ENCODE peak calls at places on chromosomes 2 and 18, in five cellular contexts. One of them, this sample, is unnamed. For H3K4me1, the result is how much of the 10 kb centered on the place peaks cover.

GRCh38 chr2:209094221-209094620 is 329.6 kb upstream of the MAP2 start:
- DNase-seq in IMR-90: no peak
- DNase-seq in fibroblast of lung: no peak
- DNase-seq in heart left ventricle: no peak
- DNase-seq in naive thymus-derived CD4-positive, alpha-beta T cell: no peak
- DNase-seq in this sample: no peak

GRCh38 chr2:180753809-180754761 is 226.3 kb upstream of the UBE2E3 start:
- DNase-seq in IMR-90: peak
- DNase-seq in fibroblast of lung: peak
- DNase-seq in heart left ventricle: no peak
- DNase-seq in naive thymus-derived CD4-positive, alpha-beta T cell: no peak
- DNase-seq in this sample: no peak

GRCh38 chr2:152176113-152176714 is 651 bp upstream of the STAM2 start:
- DNase-seq in IMR-90: peak
- DNase-seq in fibroblast of lung: no peak
- DNase-seq in heart left ventricle: no peak
- DNase-seq in naive thymus-derived CD4-positive, alpha-beta T cell: no peak
- DNase-seq in this sample: no peak

GRCh38 chr18:54147439-54147838 is 77.0 kb downstream of the MBD2 start:
- DNase-seq in IMR-90: no peak
- DNase-seq in fibroblast of lung: no peak
- DNase-seq in heart left ventricle: no peak
- DNase-seq in naive thymus-derived CD4-positive, alpha-beta T cell: no peak
- DNase-seq in this sample: no peak

GRCh38 chr2:20398956-20399567 is 47.8 kb upstream of the RHOB start:
- DNase-seq in IMR-90: peak
- DNase-seq in fibroblast of lung: peak
- DNase-seq in heart left ventricle: no peak
- DNase-seq in naive thymus-derived CD4-positive, alpha-beta T cell: no peak
- DNase-seq in this sample: no peak

GRCh38 chr2:159053186-159054031 is 85.0 kb downstream of the TANC1 start:
- DNase-seq in IMR-90: peak
- DNase-seq in fibroblast of lung: peak
- DNase-seq in heart left ventricle: no peak
- DNase-seq in naive thymus-derived CD4-positive, alpha-beta T cell: no peak
- DNase-seq in this sample: peak

GRCh38 chr2:9655441-9656269 is 24.9 kb upstream of the YWHAQ start:
- DNase-seq in IMR-90: peak
- DNase-seq in fibroblast of lung: peak
- DNase-seq in heart left ventricle: no peak
- DNase-seq in naive thymus-derived CD4-positive, alpha-beta T cell: no peak
- DNase-seq in this sample: peak

GRCh38 chr2:129253461-129253812 is 726.0 kb upstream of the RAB6C start:
- DNase-seq in IMR-90: no peak
- DNase-seq in fibroblast of lung: no peak
- DNase-seq in heart left ventricle: no peak
- DNase-seq in naive thymus-derived CD4-positive, alpha-beta T cell: no peak
- DNase-seq in this sample: no peak

GRCh38 chr2:26581991-26582842 is 58.9 kb downstream of the CIB4 start:
- DNase-seq in IMR-90: no peak
- DNase-seq in fibroblast of lung: no peak
- DNase-seq in heart left ventricle: no peak
- DNase-seq in naive thymus-derived CD4-positive, alpha-beta T cell: no peak
- DNase-seq in this sample: no peak

GRCh38 chr2:200306969-200307811 is 697 bp downstream of the SPATS2L start:
- DNase-seq in IMR-90: no peak
- DNase-seq in fibroblast of lung: peak
- DNase-seq in heart left ventricle: peak
- DNase-seq in naive thymus-derived CD4-positive, alpha-beta T cell: peak
- DNase-seq in this sample: peak

GRCh38 chr2:120844098-120844738 is 108.5 kb downstream of the GLI2 start:
- DNase-seq in IMR-90: no peak
- DNase-seq in fibroblast of lung: peak
- DNase-seq in heart left ventricle: no peak
- DNase-seq in naive thymus-derived CD4-positive, alpha-beta T cell: no peak
- DNase-seq in this sample: no peak

GRCh38 chr2:181937473-181937872 is 45.9 kb downstream of the ITPRID2 start:
- DNase-seq in IMR-90: peak
- DNase-seq in fibroblast of lung: peak
- DNase-seq in heart left ventricle: no peak
- DNase-seq in naive thymus-derived CD4-positive, alpha-beta T cell: no peak
- DNase-seq in this sample: no peak

GRCh38 chr18:22169889-22170420 is 566 bp downstream of the GATA6 start:
- DNase-seq in IMR-90: peak
- DNase-seq in fibroblast of lung: peak
- DNase-seq in heart left ventricle: peak
- DNase-seq in naive thymus-derived CD4-positive, alpha-beta T cell: no peak
- DNase-seq in this sample: no peak

GRCh38 chr2:218069606-218070300 is 700 bp downstream of the RUFY4 start:
- DNase-seq in IMR-90: no peak
- DNase-seq in fibroblast of lung: no peak
- DNase-seq in heart left ventricle: no peak
- DNase-seq in naive thymus-derived CD4-positive, alpha-beta T cell: no peak
- DNase-seq in this sample: no peak

GRCh38 chr2:181891258-181891965 is at the start of gene ITPRID2:
- DNase-seq in IMR-90: peak
- DNase-seq in fibroblast of lung: peak
- DNase-seq in heart left ventricle: peak
- DNase-seq in naive thymus-derived CD4-positive, alpha-beta T cell: peak
- DNase-seq in this sample: peak

GRCh38 chr18:10094608-10095137 is 180.9 kb downstream of the VAPA start:
- DNase-seq in IMR-90: no peak
- DNase-seq in fibroblast of lung: no peak
- DNase-seq in heart left ventricle: no peak
- DNase-seq in naive thymus-derived CD4-positive, alpha-beta T cell: no peak
- DNase-seq in this sample: no peak

GRCh38 chr2:60794271-60794863 is 38.3 kb downstream of the PAPOLG start:
- DNase-seq in IMR-90: peak
- DNase-seq in fibroblast of lung: peak
- DNase-seq in heart left ventricle: no peak
- DNase-seq in naive thymus-derived CD4-positive, alpha-beta T cell: peak
- DNase-seq in this sample: no peak

GRCh38 chr18:50072146-50072545 is 122.8 kb downstream of the MYO5B start:
- DNase-seq in IMR-90: no peak
- DNase-seq in fibroblast of lung: no peak
- DNase-seq in heart left ventricle: no peak
- DNase-seq in naive thymus-derived CD4-positive, alpha-beta T cell: no peak
- DNase-seq in this sample: no peak

GRCh38 chr18:8730080-8730827 is 24.9 kb downstream of the MTCL1 start:
- DNase-seq in IMR-90: peak
- DNase-seq in fibroblast of lung: peak
- DNase-seq in heart left ventricle: peak
- DNase-seq in naive thymus-derived CD4-positive, alpha-beta T cell: no peak
- DNase-seq in this sample: peak

GRCh38 chr18:6056171-6056932 is 161.0 kb upstream of the TMEM200C start:
- DNase-seq in IMR-90: peak
- DNase-seq in fibroblast of lung: peak
- DNase-seq in heart left ventricle: no peak
- DNase-seq in naive thymus-derived CD4-positive, alpha-beta T cell: no peak
- DNase-seq in this sample: peak

DNA sequence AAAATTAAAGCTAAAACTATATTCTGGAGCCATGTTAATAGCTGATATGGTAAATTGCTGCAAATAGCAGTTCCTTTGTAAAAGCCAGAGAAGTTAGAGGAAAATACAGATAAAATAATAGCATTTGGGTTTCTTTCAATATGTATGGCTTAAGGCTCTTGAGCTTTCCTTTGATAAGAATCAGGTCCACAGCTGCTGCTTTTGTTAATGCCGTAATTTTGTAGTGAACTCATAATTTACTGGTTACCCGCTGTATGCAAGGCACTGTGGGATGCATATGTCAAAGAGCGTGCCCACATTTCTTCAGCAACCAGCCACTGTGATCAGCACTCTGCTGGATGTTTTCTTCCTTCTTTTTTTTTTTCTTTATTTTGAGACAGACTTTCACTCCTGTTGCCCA is 79.1 kb downstream of the MOGAT1 start:
- DNase-seq in IMR-90: no peak
- DNase-seq in fibroblast of lung: no peak
- DNase-seq in heart left ventricle: no peak
- DNase-seq in naive thymus-derived CD4-positive, alpha-beta T cell: no peak
- DNase-seq in this sample: no peak
- H3K27ac ChIP-seq in IMR-90: no peak
- H3K27ac ChIP-seq in fibroblast of lung: no peak
- H3K27ac ChIP-seq in heart left ventricle: no peak
- H3K27ac ChIP-seq in naive thymus-derived CD4-positive, alpha-beta T cell: no peak
- H3K27ac ChIP-seq in this sample: no peak

GRCh38 chr2:216688731-216689360 is 6.5 kb downstream of the IGFBP5 start:
- DNase-seq in IMR-90: no peak
- DNase-seq in fibroblast of lung: no peak
- DNase-seq in heart left ventricle: no peak
- DNase-seq in naive thymus-derived CD4-positive, alpha-beta T cell: no peak
- DNase-seq in this sample: no peak
- H3K4me1 ChIP-seq in IMR-90: under half
- H3K4me1 ChIP-seq in fibroblast of lung: under half
- H3K4me1 ChIP-seq in heart left ventricle: half or more
- H3K4me1 ChIP-seq in naive thymus-derived CD4-positive, alpha-beta T cell: under half
- H3K4me1 ChIP-seq in this sample: under half

DNA sequence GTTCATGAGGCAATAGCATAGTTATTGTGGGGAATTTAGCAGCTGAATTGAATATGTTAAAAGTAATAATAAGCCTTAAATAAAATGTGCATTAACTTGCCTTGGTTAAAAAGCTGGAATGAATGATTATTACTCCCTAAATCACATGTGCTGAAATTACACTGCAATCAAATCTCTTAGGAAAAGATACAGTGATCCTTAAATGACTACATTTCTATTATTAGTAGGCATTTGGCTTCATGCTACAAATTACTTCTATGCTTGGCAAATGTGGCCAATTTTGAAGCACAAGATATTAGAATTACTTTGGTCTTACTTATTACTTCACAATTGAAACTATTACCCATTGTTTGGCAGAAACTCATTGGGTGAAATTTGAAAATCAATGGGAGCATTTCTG is 5.4 kb downstream of the RND3 start:
- DNase-seq in IMR-90: no peak
- DNase-seq in fibroblast of lung: peak
- DNase-seq in heart left ventricle: no peak
- DNase-seq in naive thymus-derived CD4-positive, alpha-beta T cell: no peak
- DNase-seq in this sample: no peak
- H3K4me3 ChIP-seq in IMR-90: peak
- H3K4me3 ChIP-seq in fibroblast of lung: peak
- H3K4me3 ChIP-seq in heart left ventricle: no peak
- H3K4me3 ChIP-seq in naive thymus-derived CD4-positive, alpha-beta T cell: no peak
- H3K4me3 ChIP-seq in this sample: no peak

DNA sequence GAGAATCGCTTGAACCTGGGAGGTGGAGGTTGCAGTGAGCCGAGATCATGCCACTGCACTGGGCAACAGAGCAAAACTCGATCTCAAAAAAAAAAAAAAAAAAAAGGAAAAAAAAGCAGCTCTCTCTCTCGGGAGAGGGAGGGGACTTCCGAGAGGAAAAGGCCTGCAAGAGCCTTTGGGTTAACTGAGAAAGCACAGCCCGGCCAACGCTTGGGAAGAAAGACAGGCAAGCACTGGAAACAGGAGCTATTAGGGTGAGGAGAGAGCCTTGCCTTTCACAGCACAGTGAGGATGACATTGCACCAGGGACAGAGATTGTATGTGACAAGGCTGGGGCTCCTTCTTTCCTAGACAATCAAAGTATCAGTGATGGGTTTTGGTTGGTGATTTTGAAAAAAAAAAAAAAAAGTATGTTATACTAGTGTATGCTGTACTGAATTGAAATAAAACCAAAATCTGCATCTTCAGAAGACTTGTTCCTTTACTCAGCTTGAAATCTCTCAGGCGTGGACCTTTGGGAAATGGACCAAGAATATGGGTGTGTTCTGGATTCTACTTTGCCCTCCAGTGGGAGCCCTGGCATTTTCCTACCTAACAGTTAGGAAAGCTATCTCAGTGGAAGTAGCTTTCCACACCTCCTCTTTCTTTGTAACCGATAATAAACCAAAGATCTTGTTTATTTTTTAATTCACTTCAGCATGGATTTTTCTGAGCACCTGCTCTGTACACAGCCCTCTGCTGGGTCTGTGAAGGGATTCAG is 16.7 kb downstream of the SRSF7 start:
- DNase-seq in IMR-90: no peak
- DNase-seq in fibroblast of lung: no peak
- DNase-seq in heart left ventricle: no peak
- DNase-seq in naive thymus-derived CD4-positive, alpha-beta T cell: no peak
- DNase-seq in this sample: no peak
- H3K27ac ChIP-seq in IMR-90: no peak
- H3K27ac ChIP-seq in fibroblast of lung: no peak
- H3K27ac ChIP-seq in heart left ventricle: no peak
- H3K27ac ChIP-seq in naive thymus-derived CD4-positive, alpha-beta T cell: no peak
- H3K27ac ChIP-seq in this sample: no peak

DNA sequence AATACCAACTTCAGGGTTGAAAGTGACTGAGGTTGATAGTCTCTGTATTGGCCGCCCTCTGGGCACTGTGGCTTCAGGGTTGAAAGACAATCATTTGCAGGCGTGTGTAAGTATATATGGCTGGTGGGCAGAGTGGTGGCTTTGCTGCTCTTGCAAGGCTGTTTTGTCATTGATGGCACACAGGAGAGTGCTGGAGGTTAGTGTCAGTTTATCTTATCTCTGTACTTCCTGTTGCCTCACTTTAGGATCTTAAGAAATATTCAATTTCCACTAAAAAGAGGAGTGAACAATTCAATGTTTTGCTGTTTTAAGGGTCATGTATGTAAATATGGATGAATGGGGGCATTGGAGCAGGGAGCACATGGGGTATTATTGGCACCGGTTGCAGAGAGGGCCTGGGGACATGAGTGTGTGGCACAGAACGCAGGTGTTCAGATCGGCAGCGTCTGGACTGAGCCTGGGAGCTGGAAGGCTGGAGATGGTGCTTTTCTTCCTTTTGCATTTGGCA is 51.5 kb downstream of the NCK2 start:
- DNase-seq in IMR-90: no peak
- DNase-seq in fibroblast of lung: no peak
- DNase-seq in heart left ventricle: no peak
- DNase-seq in naive thymus-derived CD4-positive, alpha-beta T cell: peak
- DNase-seq in this sample: no peak
- H3K4me1 ChIP-seq in IMR-90: under half
- H3K4me1 ChIP-seq in fibroblast of lung: under half
- H3K4me1 ChIP-seq in heart left ventricle: half or more
- H3K4me1 ChIP-seq in naive thymus-derived CD4-positive, alpha-beta T cell: half or more
- H3K4me1 ChIP-seq in this sample: under half

GRCh38 chr2:71599038-71599437 is 145.7 kb downstream of the DYSF start:
- DNase-seq in IMR-90: no peak
- DNase-seq in fibroblast of lung: no peak
- DNase-seq in heart left ventricle: no peak
- DNase-seq in naive thymus-derived CD4-positive, alpha-beta T cell: no peak
- DNase-seq in this sample: no peak
- H3K4me3 ChIP-seq in IMR-90: no peak
- H3K4me3 ChIP-seq in fibroblast of lung: no peak
- H3K4me3 ChIP-seq in heart left ventricle: no peak
- H3K4me3 ChIP-seq in naive thymus-derived CD4-positive, alpha-beta T cell: no peak
- H3K4me3 ChIP-seq in this sample: no peak

GRCh38 chr18:74546751-74547530 is 12.6 kb downstream of the CNDP1 start:
- DNase-seq in IMR-90: peak
- DNase-seq in fibroblast of lung: peak
- DNase-seq in heart left ventricle: no peak
- DNase-seq in naive thymus-derived CD4-positive, alpha-beta T cell: no peak
- DNase-seq in this sample: peak
- H3K27ac ChIP-seq in IMR-90: no peak
- H3K27ac ChIP-seq in fibroblast of lung: no peak
- H3K27ac ChIP-seq in heart left ventricle: peak
- H3K27ac ChIP-seq in naive thymus-derived CD4-positive, alpha-beta T cell: no peak
- H3K27ac ChIP-seq in this sample: peak

This sample was measured in SJSA1.